ENCODE peak calls at places on chromosomes 11 and 22, in nine cellular contexts. Q is Right ventricle myocardium inferior, M is lung, B is ELR, D is right cardiac atrium, R is right atrium auricular region, Y is AG10803, G is NCI-H1436, O is OCI-M1. J is an unnamed sample.

GRCh38 chr11:116386118-116386699 is 386.6 kb downstream of the BUD13 start:
- DNase-seq in Q (no peak), M (no peak), B (no peak), D (no peak), R (no peak), Y (no peak), G (no peak), O (no peak), J (no peak)

GRCh38 chr11:27255447-27255828 is 107.6 kb downstream of the CCDC34 start:
- DNase-seq in Q (no peak), M (no peak), B (no peak), D (no peak), R (no peak), Y (peak), G (no peak), O (no peak), J (no peak)

GRCh38 chr22:26580240-26580962 is 9.5 kb downstream of the TPST2 start:
- DNase-seq in Q (no peak), M (no peak), B (no peak), D (no peak), R (no peak), Y (no peak), G (no peak), O (no peak), J (no peak)

GRCh38 chr11:19666951-19667350 is 45.7 kb upstream of the NAV2 start:
- DNase-seq in Q (no peak), M (no peak), B (no peak), D (no peak), R (no peak), Y (no peak), G (no peak), O (no peak), J (no peak)

GRCh38 chr11:107659310-107659709 is 52.5 kb downstream of the SLN start:
- DNase-seq in Q (no peak), M (no peak), B (no peak), D (no peak), R (no peak), Y (no peak), G (no peak), O (no peak), J (no peak)

GRCh38 chr11:77181799-77182541 is 53.9 kb downstream of the MYO7A start:
- DNase-seq in Q (peak), M (no peak), B (no peak), D (no peak), R (no peak), Y (no peak), G (no peak), O (no peak), J (no peak)

GRCh38 chr11:110297082-110297725 is 790 bp upstream of the RDX start:
- DNase-seq in Q (no peak), M (no peak), B (peak), D (no peak), R (no peak), Y (no peak), G (no peak), O (peak), J (no peak)

GRCh38 chr11:34595391-34595790 is 25.5 kb upstream of the EHF start:
- DNase-seq in Q (no peak), M (no peak), B (no peak), D (no peak), R (no peak), Y (no peak), G (no peak), O (no peak), J (no peak)

GRCh38 chr11:86101493-86101892 is 32.6 kb upstream of the PICALM start:
- DNase-seq in Q (no peak), M (no peak), B (peak), D (no peak), R (no peak), Y (peak), G (no peak), O (no peak), J (no peak)

GRCh38 chr11:118224512-118225180 is at the start of gene JAML:
- DNase-seq in Q (no peak), M (no peak), B (no peak), D (no peak), R (no peak), Y (no peak), G (no peak), O (peak), J (peak)

GRCh38 chr11:1549355-1550330 is 22.4 kb downstream of the DUSP8 start:
- DNase-seq in Q (peak), M (no peak), B (no peak), D (peak), R (no peak), Y (no peak), G (no peak), O (no peak), J (no peak)

GRCh38 chr11:62961017-62961416 is 23.8 kb downstream of the SLC22A6 start:
- DNase-seq in Q (no peak), M (no peak), B (no peak), D (no peak), R (no peak), Y (no peak), G (no peak), O (no peak), J (no peak)

GRCh38 chr11:65867284-65868071 is 5.1 kb downstream of the EFEMP2 start:
- DNase-seq in Q (peak), M (no peak), B (no peak), D (peak), R (no peak), Y (no peak), G (no peak), O (peak), J (no peak)

GRCh38 chr11:59901306-59901705 is 22.7 kb downstream of the OOSP3 start:
- DNase-seq in Q (no peak), M (no peak), B (peak), D (no peak), R (no peak), Y (no peak), G (no peak), O (no peak), J (no peak)

GRCh38 chr22:21646608-21647590 is 4.8 kb downstream of the SDF2L1 start:
- DNase-seq in Q (no peak), M (peak), B (peak), D (peak), R (peak), Y (peak), G (peak), O (peak), J (peak)

GRCh38 chr11:76791861-76792260 is 8.7 kb downstream of the TSKU start:
- DNase-seq in Q (no peak), M (no peak), B (peak), D (no peak), R (no peak), Y (peak), G (no peak), O (no peak), J (no peak)

GRCh38 chr11:35303596-35304392 is 115.6 kb downstream of the SLC1A2 start:
- DNase-seq in Q (no peak), M (peak), B (peak), D (peak), R (peak), Y (peak), G (no peak), O (no peak), J (no peak)

GRCh38 chr11:68002943-68003845 is 703 bp downstream of the UNC93B1 start:
- DNase-seq in Q (peak), M (peak), B (no peak), D (peak), R (no peak), Y (no peak), G (no peak), O (no peak), J (peak)

GRCh38 chr22:17738386-17739128 is 35.7 kb downstream of the BID start:
- DNase-seq in Q (no peak), M (no peak), B (no peak), D (no peak), R (no peak), Y (no peak), G (no peak), O (no peak), J (no peak)

GRCh38 chr22:48494968-48495750 is 1332.5 kb downstream of the BRD1 start:
- DNase-seq in Q (peak), M (no peak), B (no peak), D (no peak), R (no peak), Y (no peak), G (no peak), O (no peak), J (no peak)

GRCh38 chr22:20998411-20999336 is 3.2 kb downstream of the THAP7 start:
- DNase-seq in Q (no peak), M (no peak), B (peak), D (peak), R (no peak), Y (no peak), G (no peak), O (no peak), J (no peak)

GRCh38 chr22:42994917-42995562 is 19.9 kb downstream of the PACSIN2 start:
- DNase-seq in Q (no peak), M (peak), B (peak), D (peak), R (peak), Y (peak), G (no peak), O (peak), J (peak)

GRCh38 chr11:129743029-129743846 is 72.4 kb upstream of the TMEM45B start:
- DNase-seq in Q (no peak), M (no peak), B (no peak), D (peak), R (peak), Y (no peak), G (no peak), O (no peak), J (no peak)

GRCh38 chr11:78066471-78066870 is 2.8 kb downstream of the THRSP start:
- DNase-seq in Q (no peak), M (no peak), B (no peak), D (no peak), R (no peak), Y (no peak), G (no peak), O (no peak), J (no peak)

J was measured in naive B cell.